ENCODE peak calls at places on chromosomes 11 and 22, in ten cellular contexts. One of them, this sample, is unnamed.

GRCh38 chr11:8809185-8809584 is 101.8 kb upstream of the AKIP1 start:
- DNase-seq in right lobe of liver: no peak
- DNase-seq in stomach: no peak
- DNase-seq in pancreas: no peak
- DNase-seq in endodermal cell: no peak
- DNase-seq in fibroblast of lung: no peak
- DNase-seq in A673: no peak
- DNase-seq in AG04450: no peak
- DNase-seq in heart left ventricle: no peak
- DNase-seq in IMR-90: no peak
- DNase-seq in this sample: no peak

GRCh38 chr22:35155403-35156025 is 89.6 kb downstream of the ISX start:
- DNase-seq in right lobe of liver: no peak
- DNase-seq in stomach: no peak
- DNase-seq in pancreas: no peak
- DNase-seq in endodermal cell: peak
- DNase-seq in fibroblast of lung: no peak
- DNase-seq in A673: peak
- DNase-seq in AG04450: no peak
- DNase-seq in heart left ventricle: no peak
- DNase-seq in IMR-90: no peak
- DNase-seq in this sample: no peak

GRCh38 chr11:134818531-134818930 is 406.5 kb upstream of the B3GAT1 start:
- DNase-seq in right lobe of liver: no peak
- DNase-seq in stomach: no peak
- DNase-seq in pancreas: no peak
- DNase-seq in endodermal cell: no peak
- DNase-seq in fibroblast of lung: no peak
- DNase-seq in A673: no peak
- DNase-seq in AG04450: no peak
- DNase-seq in heart left ventricle: no peak
- DNase-seq in IMR-90: no peak
- DNase-seq in this sample: no peak

GRCh38 chr11:72904016-72904415 is 89.8 kb downstream of the ATG16L2 start:
- DNase-seq in right lobe of liver: no peak
- DNase-seq in stomach: no peak
- DNase-seq in pancreas: no peak
- DNase-seq in endodermal cell: no peak
- DNase-seq in fibroblast of lung: no peak
- DNase-seq in A673: no peak
- DNase-seq in AG04450: no peak
- DNase-seq in heart left ventricle: no peak
- DNase-seq in IMR-90: no peak
- DNase-seq in this sample: no peak

GRCh38 chr11:46330154-46330886 is 16.9 kb upstream of the DGKZ start:
- DNase-seq in right lobe of liver: no peak
- DNase-seq in stomach: no peak
- DNase-seq in pancreas: no peak
- DNase-seq in endodermal cell: peak
- DNase-seq in fibroblast of lung: no peak
- DNase-seq in A673: peak
- DNase-seq in AG04450: no peak
- DNase-seq in heart left ventricle: no peak
- DNase-seq in IMR-90: no peak
- DNase-seq in this sample: no peak

GRCh38 chr11:6156628-6157367 is 13.3 kb downstream of the OR52B2 start:
- DNase-seq in right lobe of liver: no peak
- DNase-seq in stomach: no peak
- DNase-seq in pancreas: no peak
- DNase-seq in endodermal cell: peak
- DNase-seq in fibroblast of lung: no peak
- DNase-seq in A673: peak
- DNase-seq in AG04450: no peak
- DNase-seq in heart left ventricle: no peak
- DNase-seq in IMR-90: no peak
- DNase-seq in this sample: no peak

GRCh38 chr11:134503104-134503503 is 91.1 kb upstream of the B3GAT1 start:
- DNase-seq in right lobe of liver: no peak
- DNase-seq in stomach: peak
- DNase-seq in pancreas: no peak
- DNase-seq in endodermal cell: peak
- DNase-seq in fibroblast of lung: no peak
- DNase-seq in A673: no peak
- DNase-seq in AG04450: no peak
- DNase-seq in heart left ventricle: no peak
- DNase-seq in IMR-90: no peak
- DNase-seq in this sample: no peak

GRCh38 chr11:67610302-67610868 is 3.6 kb downstream of the NDUFV1 start:
- DNase-seq in right lobe of liver: no peak
- DNase-seq in stomach: no peak
- DNase-seq in pancreas: no peak
- DNase-seq in endodermal cell: no peak
- DNase-seq in fibroblast of lung: no peak
- DNase-seq in A673: no peak
- DNase-seq in AG04450: no peak
- DNase-seq in heart left ventricle: no peak
- DNase-seq in IMR-90: no peak
- DNase-seq in this sample: no peak

GRCh38 chr11:73710964-73711363 is 49.9 kb downstream of the RAB6A start:
- DNase-seq in right lobe of liver: no peak
- DNase-seq in stomach: no peak
- DNase-seq in pancreas: no peak
- DNase-seq in endodermal cell: no peak
- DNase-seq in fibroblast of lung: no peak
- DNase-seq in A673: no peak
- DNase-seq in AG04450: no peak
- DNase-seq in heart left ventricle: no peak
- DNase-seq in IMR-90: no peak
- DNase-seq in this sample: no peak

GRCh38 chr11:11622772-11623531 is 1.1 kb upstream of the GALNT18 start:
- DNase-seq in right lobe of liver: no peak
- DNase-seq in stomach: no peak
- DNase-seq in pancreas: no peak
- DNase-seq in endodermal cell: no peak
- DNase-seq in fibroblast of lung: no peak
- DNase-seq in A673: no peak
- DNase-seq in AG04450: no peak
- DNase-seq in heart left ventricle: no peak
- DNase-seq in IMR-90: no peak
- DNase-seq in this sample: no peak

GRCh38 chr22:20867179-20868099 is 8.6 kb downstream of the SNAP29 start:
- DNase-seq in right lobe of liver: peak
- DNase-seq in stomach: peak
- DNase-seq in pancreas: no peak
- DNase-seq in endodermal cell: no peak
- DNase-seq in fibroblast of lung: peak
- DNase-seq in A673: no peak
- DNase-seq in AG04450: no peak
- DNase-seq in heart left ventricle: peak
- DNase-seq in IMR-90: peak
- DNase-seq in this sample: no peak

GRCh38 chr11:122179966-122180365 is 64.0 kb upstream of the BLID start:
- DNase-seq in right lobe of liver: no peak
- DNase-seq in stomach: no peak
- DNase-seq in pancreas: no peak
- DNase-seq in endodermal cell: no peak
- DNase-seq in fibroblast of lung: no peak
- DNase-seq in A673: no peak
- DNase-seq in AG04450: no peak
- DNase-seq in heart left ventricle: no peak
- DNase-seq in IMR-90: no peak
- DNase-seq in this sample: no peak
- H3K27ac ChIP-seq in right lobe of liver: no peak
- H3K27ac ChIP-seq in stomach: no peak
- H3K27ac ChIP-seq in pancreas: no peak
- H3K27ac ChIP-seq in endodermal cell: no peak
- H3K27ac ChIP-seq in fibroblast of lung: peak
- H3K27ac ChIP-seq in A673: peak
- H3K27ac ChIP-seq in AG04450: peak
- H3K27ac ChIP-seq in heart left ventricle: no peak
- H3K27ac ChIP-seq in IMR-90: peak
- H3K27ac ChIP-seq in this sample: peak

GRCh38 chr11:33344611-33345010 is 87.4 kb downstream of the HIPK3 start:
- DNase-seq in right lobe of liver: no peak
- DNase-seq in stomach: no peak
- DNase-seq in pancreas: no peak
- DNase-seq in endodermal cell: no peak
- DNase-seq in fibroblast of lung: peak
- DNase-seq in A673: peak
- DNase-seq in AG04450: no peak
- DNase-seq in heart left ventricle: no peak
- DNase-seq in IMR-90: peak
- DNase-seq in this sample: no peak
- TF ChIP-seq CTCF in right lobe of liver: no peak
- TF ChIP-seq CTCF in stomach: no peak
- TF ChIP-seq CTCF in pancreas: no peak
- TF ChIP-seq CTCF in endodermal cell: peak
- TF ChIP-seq CTCF in fibroblast of lung: peak
- TF ChIP-seq CTCF in A673: peak
- TF ChIP-seq CTCF in AG04450: peak
- TF ChIP-seq CTCF in heart left ventricle: no peak
- TF ChIP-seq CTCF in IMR-90: no peak
- TF ChIP-seq CTCF in this sample: no peak

GRCh38 chr22:23072035-23072910 is 2.0 kb downstream of the GNAZ start:
- DNase-seq in right lobe of liver: peak
- DNase-seq in stomach: no peak
- DNase-seq in pancreas: peak
- DNase-seq in endodermal cell: no peak
- DNase-seq in fibroblast of lung: no peak
- DNase-seq in A673: no peak
- DNase-seq in AG04450: no peak
- DNase-seq in heart left ventricle: no peak
- DNase-seq in IMR-90: peak
- DNase-seq in this sample: no peak

GRCh38 chr22:23070418-23071162 is at the start of gene GNAZ:
- DNase-seq in right lobe of liver: peak
- DNase-seq in stomach: no peak
- DNase-seq in pancreas: peak
- DNase-seq in endodermal cell: peak
- DNase-seq in fibroblast of lung: no peak
- DNase-seq in A673: peak
- DNase-seq in AG04450: no peak
- DNase-seq in heart left ventricle: no peak
- DNase-seq in IMR-90: no peak
- DNase-seq in this sample: no peak

GRCh38 chr22:23069502-23070357 is 589 bp upstream of the GNAZ start:
- DNase-seq in right lobe of liver: peak
- DNase-seq in stomach: peak
- DNase-seq in pancreas: peak
- DNase-seq in endodermal cell: peak
- DNase-seq in fibroblast of lung: peak
- DNase-seq in A673: peak
- DNase-seq in AG04450: peak
- DNase-seq in heart left ventricle: peak
- DNase-seq in IMR-90: peak
- DNase-seq in this sample: peak

GRCh38 chr22:23072911-23073491 is 2.7 kb downstream of the GNAZ start:
- DNase-seq in right lobe of liver: peak
- DNase-seq in stomach: no peak
- DNase-seq in pancreas: peak
- DNase-seq in endodermal cell: peak
- DNase-seq in fibroblast of lung: no peak
- DNase-seq in A673: no peak
- DNase-seq in AG04450: no peak
- DNase-seq in heart left ventricle: no peak
- DNase-seq in IMR-90: no peak
- DNase-seq in this sample: no peak

DNA sequence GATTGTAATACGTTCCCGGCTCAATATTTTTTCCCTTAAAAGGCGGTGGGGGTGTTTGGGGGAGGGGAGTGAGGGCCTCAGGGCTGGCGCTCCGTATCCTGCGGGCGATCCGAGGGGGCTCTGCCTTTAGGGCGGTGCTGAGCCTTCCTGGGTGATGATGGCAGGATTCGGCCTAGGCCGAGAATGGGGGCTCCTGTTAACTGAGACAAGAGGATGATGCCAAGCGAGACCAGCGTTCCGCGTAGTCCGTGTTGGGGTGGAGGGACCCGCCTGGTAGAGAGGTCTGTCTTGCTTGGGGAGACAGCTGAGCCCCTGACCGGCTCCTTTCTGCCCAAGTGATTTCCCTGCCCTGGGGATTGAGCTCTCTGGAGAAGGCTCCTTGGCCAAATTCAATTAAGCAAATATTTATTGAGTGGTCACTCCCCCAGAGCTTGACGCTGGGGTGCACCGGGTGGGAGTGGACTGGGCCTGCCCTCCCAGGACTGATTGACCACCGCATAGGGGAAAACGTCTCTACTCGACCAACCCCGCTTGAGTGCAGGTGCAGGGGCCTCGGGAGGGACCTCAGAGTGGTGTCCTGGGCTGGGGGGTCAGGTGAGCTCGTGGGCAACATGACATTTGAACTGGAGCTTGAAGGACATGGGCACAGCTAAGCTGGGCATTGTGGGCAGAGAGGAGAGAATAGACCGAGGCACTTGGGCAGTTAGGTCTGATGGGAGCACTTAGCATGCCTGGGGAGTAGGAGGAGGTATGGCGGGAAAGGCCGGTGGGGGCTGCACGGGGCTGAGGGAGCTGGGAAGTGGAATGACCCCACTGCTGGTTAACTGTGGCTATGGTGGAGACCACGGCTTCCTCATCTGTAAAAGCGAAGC is 1.1 kb downstream of the GNAZ start:
- DNase-seq in right lobe of liver: peak
- DNase-seq in stomach: no peak
- DNase-seq in pancreas: peak
- DNase-seq in endodermal cell: no peak
- DNase-seq in fibroblast of lung: no peak
- DNase-seq in A673: no peak
- DNase-seq in AG04450: no peak
- DNase-seq in heart left ventricle: no peak
- DNase-seq in IMR-90: no peak
- DNase-seq in this sample: no peak
- H3K4me3 ChIP-seq in right lobe of liver: no peak
- H3K4me3 ChIP-seq in stomach: peak
- H3K4me3 ChIP-seq in pancreas: no peak
- H3K4me3 ChIP-seq in endodermal cell: peak
- H3K4me3 ChIP-seq in fibroblast of lung: no peak
- H3K4me3 ChIP-seq in A673: peak
- H3K4me3 ChIP-seq in AG04450: no peak
- H3K4me3 ChIP-seq in heart left ventricle: peak
- H3K4me3 ChIP-seq in IMR-90: no peak
- H3K4me3 ChIP-seq in this sample: peak

DNA sequence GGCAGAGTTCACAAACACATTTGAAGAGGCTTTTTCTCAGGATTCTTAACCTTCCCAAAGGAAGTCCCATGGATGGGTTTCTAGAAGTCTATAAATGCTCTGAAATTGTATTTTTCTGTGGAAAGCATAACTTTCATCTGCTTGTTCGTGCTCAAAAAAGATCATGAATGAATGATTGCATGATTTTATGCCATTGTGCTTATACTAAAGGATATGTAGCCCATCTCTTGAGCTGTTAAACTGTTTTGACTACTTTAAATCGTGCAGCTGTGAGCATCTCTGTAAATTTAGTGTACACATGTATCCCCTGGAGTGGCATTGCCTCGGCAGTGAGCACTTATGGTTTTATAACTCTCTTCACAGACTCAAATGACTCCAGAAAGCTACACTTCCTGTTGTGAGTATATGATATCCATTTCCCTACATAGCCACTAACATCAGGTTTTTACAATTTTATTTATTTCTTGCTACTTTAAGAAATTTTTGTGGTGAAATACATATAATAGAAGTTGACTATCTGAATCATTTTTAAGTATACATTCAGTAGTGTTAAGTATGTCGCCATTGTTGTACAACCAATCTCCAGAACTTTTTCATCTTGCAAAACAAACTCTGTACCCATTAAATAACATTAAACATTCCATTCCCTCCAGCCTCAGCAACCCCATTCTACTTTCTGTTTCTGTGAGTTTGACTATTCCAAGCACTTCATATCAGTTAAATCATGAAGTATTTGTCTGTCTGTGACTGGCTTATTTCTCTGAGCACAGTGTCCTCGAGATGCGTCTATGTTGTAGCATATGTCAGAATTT is 8.0 kb downstream of the NEAT1 start:
- DNase-seq in right lobe of liver: peak
- DNase-seq in stomach: peak
- DNase-seq in pancreas: no peak
- DNase-seq in endodermal cell: no peak
- DNase-seq in fibroblast of lung: peak
- DNase-seq in A673: no peak
- DNase-seq in AG04450: no peak
- DNase-seq in heart left ventricle: peak
- DNase-seq in IMR-90: peak
- DNase-seq in this sample: no peak
- H3K27ac ChIP-seq in right lobe of liver: peak
- H3K27ac ChIP-seq in stomach: peak
- H3K27ac ChIP-seq in pancreas: peak
- H3K27ac ChIP-seq in endodermal cell: no peak
- H3K27ac ChIP-seq in fibroblast of lung: peak
- H3K27ac ChIP-seq in A673: peak
- H3K27ac ChIP-seq in AG04450: peak
- H3K27ac ChIP-seq in heart left ventricle: peak
- H3K27ac ChIP-seq in IMR-90: no peak
- H3K27ac ChIP-seq in this sample: peak

This sample was measured in dorsolateral prefrontal cortex.